ENCODE peak calls at places on chromosomes 6 and 20, in six cellular contexts. One of them, this sample, is unnamed.

GRCh38 chr6:25508051-25508450 is 144.0 kb upstream of the SCGN start:
- DNase-seq in ELF-1: no peak
- DNase-seq in NCI-H774: no peak
- DNase-seq in HTR-8/SVneo: no peak
- DNase-seq in AG04449: no peak
- DNase-seq in stimulated activated CD4-positive, alpha-beta T cell treated with anti-CD3 and anti-CD28 coated beads, Interleukin-15, amount 100 ng/mL, for 1 hour: no peak
- DNase-seq in this sample: no peak

GRCh38 chr20:53786071-53786444 is 192.4 kb upstream of the ZNF217 start:
- DNase-seq in HTR-8/SVneo: no peak
- DNase-seq in AG04449: no peak
- DNase-seq in ELF-1: no peak
- DNase-seq in stimulated activated CD4-positive, alpha-beta T cell treated with anti-CD3 and anti-CD28 coated beads, Interleukin-15, amount 100 ng/mL, for 1 hour: no peak
- DNase-seq in NCI-H774: no peak
- DNase-seq in this sample: no peak

GRCh38 chr6:97669191-97669651 is 386.2 kb upstream of the MMS22L start:
- DNase-seq in ELF-1: peak
- DNase-seq in HTR-8/SVneo: peak
- DNase-seq in NCI-H774: peak
- DNase-seq in stimulated activated CD4-positive, alpha-beta T cell treated with anti-CD3 and anti-CD28 coated beads, Interleukin-15, amount 100 ng/mL, for 1 hour: no peak
- DNase-seq in AG04449: no peak
- DNase-seq in this sample: no peak

GRCh38 chr6:142088858-142089216 is 43.9 kb upstream of the GJE1 start:
- DNase-seq in stimulated activated CD4-positive, alpha-beta T cell treated with anti-CD3 and anti-CD28 coated beads, Interleukin-15, amount 100 ng/mL, for 1 hour: no peak
- DNase-seq in NCI-H774: no peak
- DNase-seq in HTR-8/SVneo: peak
- DNase-seq in ELF-1: peak
- DNase-seq in AG04449: no peak
- DNase-seq in this sample: no peak

GRCh38 chr20:47540443-47541354 is 39.0 kb downstream of the NCOA3 start:
- DNase-seq in HTR-8/SVneo: peak
- DNase-seq in stimulated activated CD4-positive, alpha-beta T cell treated with anti-CD3 and anti-CD28 coated beads, Interleukin-15, amount 100 ng/mL, for 1 hour: no peak
- DNase-seq in NCI-H774: no peak
- DNase-seq in ELF-1: no peak
- DNase-seq in AG04449: no peak
- DNase-seq in this sample: no peak

GRCh38 chr6:16802071-16802470 is 40.8 kb upstream of the ATXN1 start:
- DNase-seq in ELF-1: no peak
- DNase-seq in stimulated activated CD4-positive, alpha-beta T cell treated with anti-CD3 and anti-CD28 coated beads, Interleukin-15, amount 100 ng/mL, for 1 hour: no peak
- DNase-seq in NCI-H774: no peak
- DNase-seq in AG04449: no peak
- DNase-seq in HTR-8/SVneo: no peak
- DNase-seq in this sample: peak

GRCh38 chr6:126266664-126267063 is 73.3 kb upstream of the CENPW start:
- DNase-seq in stimulated activated CD4-positive, alpha-beta T cell treated with anti-CD3 and anti-CD28 coated beads, Interleukin-15, amount 100 ng/mL, for 1 hour: no peak
- DNase-seq in ELF-1: no peak
- DNase-seq in HTR-8/SVneo: no peak
- DNase-seq in NCI-H774: no peak
- DNase-seq in AG04449: no peak
- DNase-seq in this sample: no peak

GRCh38 chr6:44229376-44230033 is 6.1 kb downstream of the SLC29A1 start:
- DNase-seq in ELF-1: no peak
- DNase-seq in HTR-8/SVneo: no peak
- DNase-seq in NCI-H774: no peak
- DNase-seq in AG04449: no peak
- DNase-seq in stimulated activated CD4-positive, alpha-beta T cell treated with anti-CD3 and anti-CD28 coated beads, Interleukin-15, amount 100 ng/mL, for 1 hour: no peak
- DNase-seq in this sample: no peak

GRCh38 chr6:67175091-67175490 is 1460.0 kb upstream of the ADGRB3 start:
- DNase-seq in HTR-8/SVneo: no peak
- DNase-seq in AG04449: no peak
- DNase-seq in ELF-1: no peak
- DNase-seq in stimulated activated CD4-positive, alpha-beta T cell treated with anti-CD3 and anti-CD28 coated beads, Interleukin-15, amount 100 ng/mL, for 1 hour: no peak
- DNase-seq in NCI-H774: no peak
- DNase-seq in this sample: no peak

GRCh38 chr20:36084897-36085617 is 69.5 kb upstream of the EPB41L1 start:
- DNase-seq in NCI-H774: no peak
- DNase-seq in stimulated activated CD4-positive, alpha-beta T cell treated with anti-CD3 and anti-CD28 coated beads, Interleukin-15, amount 100 ng/mL, for 1 hour: no peak
- DNase-seq in AG04449: no peak
- DNase-seq in ELF-1: no peak
- DNase-seq in HTR-8/SVneo: no peak
- DNase-seq in this sample: no peak

GRCh38 chr20:41138527-41139226 is 1.3 kb downstream of the PLCG1 start:
- DNase-seq in NCI-H774: no peak
- DNase-seq in stimulated activated CD4-positive, alpha-beta T cell treated with anti-CD3 and anti-CD28 coated beads, Interleukin-15, amount 100 ng/mL, for 1 hour: no peak
- DNase-seq in AG04449: no peak
- DNase-seq in ELF-1: peak
- DNase-seq in HTR-8/SVneo: no peak
- DNase-seq in this sample: no peak

GRCh38 chr6:109705258-109705657 is 14.2 kb downstream of the FIG4 start:
- DNase-seq in AG04449: peak
- DNase-seq in ELF-1: peak
- DNase-seq in HTR-8/SVneo: peak
- DNase-seq in NCI-H774: peak
- DNase-seq in stimulated activated CD4-positive, alpha-beta T cell treated with anti-CD3 and anti-CD28 coated beads, Interleukin-15, amount 100 ng/mL, for 1 hour: peak
- DNase-seq in this sample: peak

GRCh38 chr6:107674995-107675738 is 148.9 kb downstream of the SCML4 start:
- DNase-seq in AG04449: no peak
- DNase-seq in stimulated activated CD4-positive, alpha-beta T cell treated with anti-CD3 and anti-CD28 coated beads, Interleukin-15, amount 100 ng/mL, for 1 hour: peak
- DNase-seq in HTR-8/SVneo: peak
- DNase-seq in NCI-H774: peak
- DNase-seq in ELF-1: peak
- DNase-seq in this sample: no peak

GRCh38 chr20:49701313-49701731 is 12.4 kb downstream of the B4GALT5 start:
- DNase-seq in HTR-8/SVneo: no peak
- DNase-seq in stimulated activated CD4-positive, alpha-beta T cell treated with anti-CD3 and anti-CD28 coated beads, Interleukin-15, amount 100 ng/mL, for 1 hour: no peak
- DNase-seq in AG04449: no peak
- DNase-seq in ELF-1: no peak
- DNase-seq in NCI-H774: no peak
- DNase-seq in this sample: no peak

GRCh38 chr6:149132336-149132735 is 185.2 kb upstream of the TAB2 start:
- DNase-seq in AG04449: no peak
- DNase-seq in HTR-8/SVneo: no peak
- DNase-seq in stimulated activated CD4-positive, alpha-beta T cell treated with anti-CD3 and anti-CD28 coated beads, Interleukin-15, amount 100 ng/mL, for 1 hour: no peak
- DNase-seq in NCI-H774: no peak
- DNase-seq in ELF-1: no peak
- DNase-seq in this sample: no peak

GRCh38 chr6:42338573-42339218 is 113.0 kb downstream of the TRERF1 start:
- DNase-seq in NCI-H774: no peak
- DNase-seq in AG04449: peak
- DNase-seq in HTR-8/SVneo: peak
- DNase-seq in ELF-1: no peak
- DNase-seq in stimulated activated CD4-positive, alpha-beta T cell treated with anti-CD3 and anti-CD28 coated beads, Interleukin-15, amount 100 ng/mL, for 1 hour: no peak
- DNase-seq in this sample: peak

GRCh38 chr6:88584581-88584980 is 378.8 kb downstream of the RNGTT start:
- DNase-seq in ELF-1: no peak
- DNase-seq in stimulated activated CD4-positive, alpha-beta T cell treated with anti-CD3 and anti-CD28 coated beads, Interleukin-15, amount 100 ng/mL, for 1 hour: no peak
- DNase-seq in NCI-H774: no peak
- DNase-seq in AG04449: no peak
- DNase-seq in HTR-8/SVneo: no peak
- DNase-seq in this sample: no peak

GRCh38 chr6:134097114-134097707 is 44.8 kb upstream of the SLC2A12 start:
- DNase-seq in AG04449: no peak
- DNase-seq in NCI-H774: peak
- DNase-seq in ELF-1: peak
- DNase-seq in HTR-8/SVneo: peak
- DNase-seq in stimulated activated CD4-positive, alpha-beta T cell treated with anti-CD3 and anti-CD28 coated beads, Interleukin-15, amount 100 ng/mL, for 1 hour: peak
- DNase-seq in this sample: peak

GRCh38 chr20:59819496-59820203 is 113.8 kb downstream of the SYCP2 start:
- DNase-seq in HTR-8/SVneo: no peak
- DNase-seq in stimulated activated CD4-positive, alpha-beta T cell treated with anti-CD3 and anti-CD28 coated beads, Interleukin-15, amount 100 ng/mL, for 1 hour: no peak
- DNase-seq in ELF-1: no peak
- DNase-seq in AG04449: no peak
- DNase-seq in NCI-H774: no peak
- DNase-seq in this sample: no peak

GRCh38 chr6:105326216-105326615 is 76.7 kb downstream of the PREP start:
- DNase-seq in ELF-1: no peak
- DNase-seq in HTR-8/SVneo: no peak
- DNase-seq in NCI-H774: peak
- DNase-seq in AG04449: no peak
- DNase-seq in stimulated activated CD4-positive, alpha-beta T cell treated with anti-CD3 and anti-CD28 coated beads, Interleukin-15, amount 100 ng/mL, for 1 hour: no peak
- DNase-seq in this sample: no peak

GRCh38 chr6:162962093-162962492 is 234.3 kb downstream of the PACRG start:
- DNase-seq in stimulated activated CD4-positive, alpha-beta T cell treated with anti-CD3 and anti-CD28 coated beads, Interleukin-15, amount 100 ng/mL, for 1 hour: no peak
- DNase-seq in AG04449: no peak
- DNase-seq in HTR-8/SVneo: no peak
- DNase-seq in NCI-H774: no peak
- DNase-seq in ELF-1: no peak
- DNase-seq in this sample: no peak

GRCh38 chr20:17646901-17647301 is 35.1 kb downstream of the RRBP1 start:
- DNase-seq in AG04449: no peak
- DNase-seq in HTR-8/SVneo: no peak
- DNase-seq in ELF-1: no peak
- DNase-seq in NCI-H774: peak
- DNase-seq in stimulated activated CD4-positive, alpha-beta T cell treated with anti-CD3 and anti-CD28 coated beads, Interleukin-15, amount 100 ng/mL, for 1 hour: no peak
- DNase-seq in this sample: no peak

GRCh38 chr6:36127462-36128016 is 2.8 kb upstream of the MAPK13 start:
- DNase-seq in HTR-8/SVneo: peak
- DNase-seq in NCI-H774: no peak
- DNase-seq in AG04449: no peak
- DNase-seq in ELF-1: no peak
- DNase-seq in stimulated activated CD4-positive, alpha-beta T cell treated with anti-CD3 and anti-CD28 coated beads, Interleukin-15, amount 100 ng/mL, for 1 hour: no peak
- DNase-seq in this sample: peak

GRCh38 chr6:115514656-115515055 is 546.0 kb downstream of the FRK start:
- DNase-seq in ELF-1: no peak
- DNase-seq in NCI-H774: no peak
- DNase-seq in stimulated activated CD4-positive, alpha-beta T cell treated with anti-CD3 and anti-CD28 coated beads, Interleukin-15, amount 100 ng/mL, for 1 hour: no peak
- DNase-seq in HTR-8/SVneo: no peak
- DNase-seq in AG04449: peak
- DNase-seq in this sample: peak

GRCh38 chr20:33532753-33533459 is 43.0 kb downstream of the CBFA2T2 start:
- DNase-seq in stimulated activated CD4-positive, alpha-beta T cell treated with anti-CD3 and anti-CD28 coated beads, Interleukin-15, amount 100 ng/mL, for 1 hour: no peak
- DNase-seq in HTR-8/SVneo: no peak
- DNase-seq in NCI-H774: no peak
- DNase-seq in AG04449: no peak
- DNase-seq in ELF-1: no peak
- DNase-seq in this sample: no peak

GRCh38 chr20:17542993-17543412 is 11.8 kb upstream of the BFSP1 start:
- DNase-seq in HTR-8/SVneo: no peak
- DNase-seq in ELF-1: no peak
- DNase-seq in stimulated activated CD4-positive, alpha-beta T cell treated with anti-CD3 and anti-CD28 coated beads, Interleukin-15, amount 100 ng/mL, for 1 hour: no peak
- DNase-seq in NCI-H774: no peak
- DNase-seq in AG04449: peak
- DNase-seq in this sample: peak

GRCh38 chr6:25233226-25233625 is 45.9 kb upstream of the CARMIL1 start:
- DNase-seq in ELF-1: no peak
- DNase-seq in AG04449: no peak
- DNase-seq in HTR-8/SVneo: no peak
- DNase-seq in stimulated activated CD4-positive, alpha-beta T cell treated with anti-CD3 and anti-CD28 coated beads, Interleukin-15, amount 100 ng/mL, for 1 hour: no peak
- DNase-seq in NCI-H774: no peak
- DNase-seq in this sample: no peak

GRCh38 chr20:62496525-62497218 is 20.9 kb upstream of the GATA5 start:
- DNase-seq in HTR-8/SVneo: peak
- DNase-seq in AG04449: no peak
- DNase-seq in ELF-1: peak
- DNase-seq in NCI-H774: no peak
- DNase-seq in stimulated activated CD4-positive, alpha-beta T cell treated with anti-CD3 and anti-CD28 coated beads, Interleukin-15, amount 100 ng/mL, for 1 hour: peak
- DNase-seq in this sample: no peak

GRCh38 chr20:45174434-45175364 is at the start of gene PI3:
- DNase-seq in NCI-H774: no peak
- DNase-seq in HTR-8/SVneo: no peak
- DNase-seq in stimulated activated CD4-positive, alpha-beta T cell treated with anti-CD3 and anti-CD28 coated beads, Interleukin-15, amount 100 ng/mL, for 1 hour: no peak
- DNase-seq in AG04449: no peak
- DNase-seq in ELF-1: no peak
- DNase-seq in this sample: no peak

GRCh38 chr6:154169193-154169847 is 130.3 kb downstream of the OPRM1 start:
- DNase-seq in HTR-8/SVneo: no peak
- DNase-seq in ELF-1: no peak
- DNase-seq in AG04449: no peak
- DNase-seq in NCI-H774: no peak
- DNase-seq in stimulated activated CD4-positive, alpha-beta T cell treated with anti-CD3 and anti-CD28 coated beads, Interleukin-15, amount 100 ng/mL, for 1 hour: no peak
- DNase-seq in this sample: no peak